ENCODE peak calls at places on chromosome 4, in five cellular contexts. G is HCT116, I is upper lobe of left lung, L is sigmoid colon, Z is transverse colon. A is an unnamed sample.

GRCh38 chr4:62644372-62644771 is 1444.2 kb downstream of the ADGRL3 start:
- DNase-seq in G (no peak), I (no peak), L (no peak), Z (peak; percentile 10), A (no peak)

GRCh38 chr4:153222790-153223417 is 18.7 kb downstream of the TRIM2 start:
- DNase-seq in G (no peak), I (peak; percentile 91), L (peak; percentile 78), Z (peak; percentile 62), A (peak; percentile 73)

GRCh38 chr4:3683077-3683743 is 83.0 kb upstream of the ADRA2C start:
- DNase-seq in G (no peak), I (peak; percentile 67), L (peak; percentile 52), Z (no peak), A (no peak)

GRCh38 chr4:154916068-154916467 is 135.0 kb downstream of the RBM46 start:
- DNase-seq in G (no peak), I (no peak), L (no peak), Z (no peak), A (no peak)

GRCh38 chr4:186734251-186734650 is 10.6 kb upstream of the FAT1 start:
- DNase-seq in G (no peak), I (no peak), L (no peak), Z (no peak), A (no peak)

GRCh38 chr4:76611611-76612010 is 176.6 kb downstream of the SHROOM3 start:
- DNase-seq in G (no peak), I (no peak), L (no peak), Z (peak; percentile 76), A (peak; percentile 39)

GRCh38 chr4:68167166-68167565 is 37.5 kb upstream of the TMPRSS11F start:
- DNase-seq in G (no peak), I (no peak), L (no peak), Z (no peak), A (no peak)

GRCh38 chr4:188262464-188262863 is 123.2 kb downstream of the TRIML1 start:
- DNase-seq in G (no peak), I (no peak), L (no peak), Z (no peak), A (no peak)

GRCh38 chr4:17763352-17763890 is 18.0 kb downstream of the FAM184B start:
- DNase-seq in G (no peak), I (no peak), L (no peak), Z (no peak), A (no peak)

GRCh38 chr4:183397741-183398297 is 46.6 kb upstream of the CDKN2AIP start:
- DNase-seq in G (no peak), I (no peak), L (peak; percentile 52), Z (no peak), A (no peak)

GRCh38 chr4:99790796-99791617 is 25.6 kb upstream of the DAPP1 start:
- DNase-seq in G (no peak), I (no peak), L (no peak), Z (no peak), A (no peak)

GRCh38 chr4:89434364-89434988 is 126.9 kb upstream of the GPRIN3 start:
- DNase-seq in G (peak; percentile 18), I (no peak), L (no peak), Z (no peak), A (no peak)

GRCh38 chr4:148787831-148788477 is 345.7 kb upstream of the NR3C2 start:
- DNase-seq in G (no peak), I (no peak), L (no peak), Z (no peak), A (peak; percentile 17)

GRCh38 chr4:7876096-7876993 is 63.3 kb downstream of the AFAP1 start:
- DNase-seq in G (no peak), I (no peak), L (peak; percentile 72), Z (no peak), A (no peak)

GRCh38 chr4:36322921-36323354 is 41.5 kb downstream of the DTHD1 start:
- DNase-seq in G (no peak), I (no peak), L (no peak), Z (no peak), A (no peak)

GRCh38 chr4:61521451-61521850 is 321.3 kb downstream of the ADGRL3 start:
- DNase-seq in G (no peak), I (no peak), L (no peak), Z (no peak), A (no peak)

GRCh38 chr4:139892973-139893736 is 227.5 kb downstream of the MGST2 start:
- DNase-seq in G (no peak), I (no peak), L (no peak), Z (no peak), A (no peak)

GRCh38 chr4:98758182-98758581 is 99.8 kb upstream of the TSPAN5 start:
- DNase-seq in G (no peak), I (no peak), L (no peak), Z (no peak), A (no peak)

GRCh38 chr4:99821918-99822503 is 5.4 kb downstream of the DAPP1 start:
- DNase-seq in G (no peak), I (no peak), L (no peak), Z (no peak), A (no peak)

GRCh38 chr4:157363366-157363765 is 142.8 kb downstream of the GRIA2 start:
- DNase-seq in G (no peak), I (no peak), L (no peak), Z (no peak), A (no peak)

GRCh38 chr4:69640289-69640688 is 847 bp upstream of the UGT2A2 start:
- DNase-seq in G (no peak), I (no peak), L (no peak), Z (no peak), A (no peak)

DNA sequence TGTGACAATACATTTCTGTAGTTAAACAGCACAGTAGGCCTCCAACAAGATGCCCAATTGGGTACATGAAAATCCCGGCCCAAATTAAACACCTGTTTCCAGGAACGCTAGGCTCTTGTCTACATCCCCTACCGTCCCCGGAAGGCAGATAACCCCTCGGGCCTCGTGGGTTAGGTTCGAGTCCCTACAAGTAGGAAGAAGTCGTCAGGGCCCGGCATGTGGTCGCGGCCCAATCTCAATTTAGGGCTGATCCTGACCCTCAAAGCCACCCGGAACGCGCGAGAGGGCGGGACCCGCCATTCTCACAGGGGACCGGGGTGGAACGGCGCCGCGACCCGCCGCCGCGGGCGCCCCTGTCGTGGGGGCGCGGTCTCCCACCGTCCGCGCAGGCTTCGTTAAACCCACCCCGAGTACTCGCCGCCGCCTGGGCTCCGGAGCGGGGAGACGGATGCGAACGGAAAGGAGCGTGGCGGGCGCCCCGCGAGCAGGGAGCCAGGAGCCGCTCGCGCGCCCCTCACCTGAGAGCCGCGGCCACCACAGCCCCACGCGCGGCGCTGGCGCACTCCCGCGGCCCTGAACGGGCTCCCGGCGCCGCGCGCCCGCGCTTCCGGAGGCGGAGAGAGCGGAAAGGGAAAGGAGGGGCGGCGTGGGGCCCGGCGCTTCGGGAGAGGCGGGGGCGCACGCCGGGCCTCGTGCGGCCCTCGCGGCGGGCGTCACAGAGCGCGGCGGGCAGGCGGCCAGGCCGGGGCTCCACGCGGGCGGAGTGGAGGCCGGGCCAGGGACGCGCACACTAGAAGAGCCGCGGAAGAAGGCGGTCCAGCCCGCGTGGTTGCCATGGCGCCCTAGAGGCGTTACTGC is at the start of gene CFAP97:
- DNase-seq in G (peak; percentile 53), I (peak; percentile 98), L (peak; percentile 96), Z (peak; percentile 92), A (peak; percentile 96)
- TF ChIP-seq POLR2A in G (peak; percentile 78), I (peak; percentile 86), L (no peak), Z (no peak), A (peak; percentile 89)

GRCh38 chr4:41435509-41435908 is 102.4 kb upstream of the LIMCH1 start:
- DNase-seq in G (no peak), I (no peak), L (no peak), Z (no peak), A (no peak)
- H3K4me1 ChIP-seq in G (no peaks in the 10 kb centered on the region), I (peaks cover 54% of the 10 kb centered on the region), L (peaks cover 12% of the 10 kb centered on the region), Z (no peaks in the 10 kb centered on the region), A (peaks cover 59% of the 10 kb centered on the region)

GRCh38 chr4:174005422-174005821 is 278.0 kb downstream of the FBXO8 start:
- DNase-seq in G (no peak), I (no peak), L (no peak), Z (no peak), A (no peak)
- H3K4me3 ChIP-seq in G (no peak overlapping the region), I (no peak overlapping the region), L (no peak overlapping the region), Z (no peak overlapping the region), A (no peak overlapping the region)

DNA sequence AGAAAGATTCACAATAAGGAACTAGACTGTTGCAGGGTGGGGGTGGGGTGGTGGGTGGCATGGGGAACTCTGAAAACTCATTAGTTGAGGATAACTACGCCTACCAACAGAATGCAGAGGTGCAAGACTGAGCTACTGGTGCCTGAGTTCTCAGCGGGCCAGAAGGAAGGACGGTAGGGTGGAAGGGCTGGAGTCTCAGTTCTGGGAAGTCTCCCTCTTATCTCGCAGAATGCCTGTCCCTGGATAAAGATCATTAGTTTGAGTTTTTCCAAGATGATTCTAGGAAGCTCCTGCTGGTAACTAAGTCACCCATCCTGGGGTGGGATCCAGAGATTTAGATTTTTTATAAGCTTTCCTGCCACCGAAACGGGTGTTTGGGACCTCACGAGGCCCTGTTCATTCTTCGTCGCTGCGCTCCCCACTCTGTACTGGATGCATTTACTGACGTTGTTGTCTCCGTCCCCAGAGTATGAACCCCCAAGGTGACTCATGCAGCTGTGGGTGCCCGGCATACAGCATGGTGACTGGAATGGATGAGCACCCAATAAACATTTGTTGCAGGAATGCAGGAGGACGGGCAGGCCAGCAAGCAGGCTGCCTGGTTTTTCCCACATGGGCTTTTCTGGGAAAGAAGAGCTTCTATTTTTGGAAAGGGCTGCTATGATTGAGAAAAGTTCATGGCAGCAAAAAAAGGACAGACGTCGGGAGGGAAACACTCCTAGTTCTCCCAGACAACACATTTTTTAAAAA is 1.1 kb upstream of the SOD3 start:
- DNase-seq in G (no peak), I (no peak), L (peak; percentile 77), Z (peak; percentile 17), A (no peak)
- TF ChIP-seq POLR2A in G (no peak), I (no peak), L (no peak), Z (no peak), A (no peak)

DNA sequence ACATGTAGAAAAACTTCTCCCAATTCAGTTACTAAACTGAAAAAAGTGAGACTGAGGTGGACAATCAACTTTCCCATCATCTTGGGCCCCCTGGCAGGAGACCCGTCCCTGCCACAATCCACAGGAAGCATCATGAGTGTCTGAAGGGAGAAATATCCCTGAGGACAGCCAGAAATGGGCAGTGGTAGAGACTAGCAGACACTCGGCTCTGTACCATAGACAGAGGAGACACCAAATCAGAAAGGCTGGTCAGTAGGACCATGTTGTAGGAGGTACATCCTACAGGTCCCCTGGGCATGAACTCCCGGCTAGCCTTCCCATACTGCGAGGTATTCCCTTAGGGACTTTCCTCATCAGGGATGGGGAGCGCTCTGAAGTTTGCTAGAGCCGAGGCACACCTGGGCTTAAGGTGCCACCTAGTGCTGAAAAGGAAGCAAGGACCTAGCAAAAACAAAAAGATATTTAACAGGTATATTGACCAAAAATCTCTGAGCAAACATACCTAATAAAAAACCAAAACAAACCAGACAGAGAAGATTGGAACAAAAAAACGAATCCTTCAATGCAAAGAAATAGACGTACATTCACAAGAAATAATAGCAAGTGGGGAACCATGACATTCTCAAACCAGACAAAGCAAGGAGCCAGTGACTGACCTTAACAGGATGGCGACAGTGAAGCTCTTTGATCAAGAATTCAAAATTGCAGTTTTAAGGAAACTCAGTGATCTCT is 55.6 kb downstream of the HAUS3 start:
- DNase-seq in G (peak; percentile 52), I (no peak), L (no peak), Z (peak; percentile 24), A (peak; percentile 51)
- H3K4me1 ChIP-seq in G (no peaks in the 10 kb centered on the region), I (no peaks in the 10 kb centered on the region), L (no peaks in the 10 kb centered on the region), Z (no peaks in the 10 kb centered on the region), A (no peaks in the 10 kb centered on the region)

A was measured in thyroid gland.